ENCODE peak calls at places on chromosomes 3 and 15, in four cellular contexts. C is astrocyte of the cerebellum, S is body of pancreas, Z is epithelial cell of esophagus. A is an unnamed sample.

GRCh38 chr15:68639926-68640600 is 61.3 kb downstream of the CORO2B start:
- DNase-seq in Z (peak), C (no peak), S (peak), A (no peak)

GRCh38 chr3:128083396-128083795 is 31.2 kb downstream of the SEC61A1 start:
- DNase-seq in C (no peak), S (peak), Z (no peak), A (no peak)

GRCh38 chr15:28984421-28985375 is 98.9 kb downstream of the APBA2 start:
- DNase-seq in Z (peak), S (no peak), C (no peak), A (no peak)

GRCh38 chr15:91258436-91258779 is 158.4 kb downstream of the SV2B start:
- DNase-seq in C (no peak), Z (no peak), S (no peak), A (no peak)

GRCh38 chr3:186142556-186142955 is 33.7 kb upstream of the ETV5 start:
- DNase-seq in S (no peak), C (no peak), Z (no peak), A (no peak)

GRCh38 chr3:127042634-127043033 is 59.7 kb downstream of the PLXNA1 start:
- DNase-seq in C (no peak), S (peak), Z (no peak), A (no peak)

GRCh38 chr15:62880278-62880677 is 162.3 kb upstream of the TPM1 start:
- DNase-seq in Z (no peak), C (no peak), S (no peak), A (no peak)

GRCh38 chr3:43035801-43036340 is 56.8 kb downstream of the GASK1A start:
- DNase-seq in C (no peak), S (no peak), Z (no peak), A (no peak)

GRCh38 chr3:125129512-125129962 is 73.7 kb upstream of the HEG1 start:
- DNase-seq in Z (peak), S (peak), C (peak), A (peak)

GRCh38 chr3:141412087-141412935 is 44.0 kb downstream of the ZBTB38 start:
- DNase-seq in C (peak), S (peak), Z (peak), A (no peak)

GRCh38 chr3:15585111-15585844 is 16.1 kb downstream of the HACL1 start:
- DNase-seq in S (peak), C (no peak), Z (no peak), A (no peak)

GRCh38 chr3:152656207-152657001 is 178.5 kb upstream of the P2RY1 start:
- DNase-seq in C (no peak), S (no peak), Z (no peak), A (no peak)

GRCh38 chr3:188683032-188683491 is 488.7 kb upstream of the TPRG1 start:
- DNase-seq in Z (peak), S (no peak), C (peak), A (peak)

GRCh38 chr3:117404756-117405155 is 695.2 kb downstream of the TUSC7 start:
- DNase-seq in C (no peak), Z (no peak), S (no peak), A (no peak)

GRCh38 chr15:29342201-29342600 is 72.6 kb upstream of the NSMCE3 start:
- DNase-seq in Z (no peak), C (no peak), S (no peak), A (no peak)

GRCh38 chr3:39165518-39165917 is 12.1 kb upstream of the CSRNP1 start:
- DNase-seq in S (no peak), C (no peak), Z (no peak), A (no peak)

GRCh38 chr3:35183915-35184675 is 455.2 kb upstream of the ARPP21 start:
- DNase-seq in S (no peak), C (peak), Z (peak), A (no peak)

GRCh38 chr3:62798000-62798399 is 77.2 kb downstream of the CADPS start:
- DNase-seq in Z (no peak), S (no peak), C (no peak), A (no peak)

GRCh38 chr3:62805578-62805977 is 69.6 kb downstream of the CADPS start:
- DNase-seq in C (no peak), S (no peak), Z (no peak), A (no peak)

GRCh38 chr3:62803276-62803675 is 71.9 kb downstream of the CADPS start:
- DNase-seq in C (no peak), Z (no peak), S (no peak), A (no peak)
- TF ChIP-seq CTCF in C (no peak), Z (no peak), S (no peak), A (no peak)

GRCh38 chr3:194138098-194138474 is 2.1 kb downstream of the HES1 start:
- DNase-seq in Z (peak), C (no peak), S (no peak), A (no peak)
- H3K4me3 ChIP-seq in Z (peak), C (peak), S (no peak), A (peak)

GRCh38 chr3:36874351-36874874 is 70.4 kb downstream of the TRANK1 start:
- DNase-seq in Z (no peak), C (no peak), S (no peak), A (no peak)
- TF ChIP-seq CTCF in Z (no peak), C (no peak), S (no peak), A (no peak)

GRCh38 chr3:69121513-69121912 is 882 bp downstream of the LMOD3 start:
- DNase-seq in S (no peak), C (no peak), Z (no peak), A (no peak)

GRCh38 chr3:69119681-69120080 is 2.7 kb downstream of the LMOD3 start:
- DNase-seq in S (no peak), C (no peak), Z (no peak), A (no peak)

GRCh38 chr3:69120879-69121464 is 1.4 kb downstream of the LMOD3 start:
- DNase-seq in C (peak), Z (peak), S (peak), A (peak)

GRCh38 chr3:69122398-69122797 is at the start of gene LMOD3:
- DNase-seq in S (no peak), C (no peak), Z (no peak), A (no peak)

DNA sequence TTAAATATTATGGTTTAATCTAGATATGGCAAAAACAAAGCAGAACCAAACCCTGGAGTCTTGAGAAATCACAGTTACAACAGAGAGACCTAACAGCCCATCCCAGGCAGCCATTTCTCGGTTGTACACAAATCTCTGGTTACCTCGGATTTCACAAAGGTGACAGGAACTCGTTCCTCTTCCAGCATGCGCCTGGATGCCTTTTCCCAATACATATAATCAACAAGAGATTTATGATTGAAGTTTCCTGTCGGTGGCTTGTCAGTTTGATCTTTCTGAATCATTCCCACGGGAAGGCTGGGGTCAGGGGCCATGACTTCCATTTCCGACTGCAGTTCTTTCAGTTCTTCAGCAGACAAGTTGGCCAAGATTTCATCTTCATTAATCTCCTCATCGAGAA is 445 bp downstream of the LMOD3 start:
- DNase-seq in C (no peak), Z (no peak), S (no peak), A (no peak)
- H3K4me3 ChIP-seq in C (no peak), Z (no peak), S (no peak), A (no peak)